ENCODE peak calls at places on chromosomes 13 and 19, in eight cellular contexts. K, O, H, Y, J, S, F and C are unnamed samples.

GRCh38 chr13:33119886-33120543 is 103.8 kb downstream of the KL start:
- DNase-seq in K (peak; percentile 35), O (peak; percentile 90), H (no peak), Y (no peak), J (no peak), S (no peak), F (no peak), C (no peak)

GRCh38 chr19:57903298-57904174 is 12.9 kb downstream of the ZNF417 start:
- DNase-seq in K (peak; percentile 13), O (peak; percentile 47), H (peak; percentile 36), Y (no peak), J (peak; percentile 35), S (peak; percentile 44), F (no peak), C (no peak)

GRCh38 chr19:52941941-52942370 is 18.7 kb upstream of the ZNF888 start:
- DNase-seq in K (no peak), O (peak; percentile 39), H (peak; percentile 61), Y (no peak), J (no peak), S (peak; percentile 22), F (peak; percentile 36), C (no peak)

GRCh38 chr13:90564096-90564495 is 783.4 kb upstream of the MIR17HG start:
- DNase-seq in K (no peak), O (no peak), H (no peak), Y (no peak), J (no peak), S (no peak), F (no peak), C (no peak)

GRCh38 chr13:29429496-29429895 is 166.0 kb downstream of the SLC7A1 start:
- DNase-seq in K (no peak), O (no peak), H (no peak), Y (no peak), J (no peak), S (no peak), F (no peak), C (no peak)

GRCh38 chr13:48160879-48161278 is 66.0 kb upstream of the MED4 start:
- DNase-seq in K (no peak), O (peak; percentile 81), H (no peak), Y (no peak), J (peak; percentile 8), S (no peak), F (no peak), C (peak; percentile 58)

GRCh38 chr13:30841161-30841560 is 64.9 kb upstream of the MEDAG start:
- DNase-seq in K (no peak), O (no peak), H (no peak), Y (no peak), J (no peak), S (no peak), F (no peak), C (no peak)

GRCh38 chr13:40994581-40995230 is 24.4 kb downstream of the ELF1 start:
- DNase-seq in K (no peak), O (peak; percentile 73), H (no peak), Y (no peak), J (no peak), S (no peak), F (no peak), C (no peak)

GRCh38 chr19:543912-544608 is at the start of gene GZMM:
- DNase-seq in K (no peak), O (no peak), H (peak; percentile 59), Y (no peak), J (no peak), S (no peak), F (no peak), C (no peak)

GRCh38 chr13:79779761-79780160 is 298.8 kb downstream of the NDFIP2 start:
- DNase-seq in K (no peak), O (peak; percentile 85), H (no peak), Y (no peak), J (peak; percentile 44), S (no peak), F (peak; percentile 41), C (no peak)

GRCh38 chr13:66312312-66313087 is 917.6 kb downstream of the PCDH9 start:
- DNase-seq in K (peak; percentile 17), O (peak; percentile 7), H (no peak), Y (no peak), J (peak; percentile 27), S (no peak), F (no peak), C (no peak)

GRCh38 chr19:14544047-14544446 is 14.7 kb downstream of the TECR start:
- DNase-seq in K (no peak), O (peak; percentile 24), H (no peak), Y (no peak), J (no peak), S (peak; percentile 56), F (no peak), C (no peak)

DNA sequence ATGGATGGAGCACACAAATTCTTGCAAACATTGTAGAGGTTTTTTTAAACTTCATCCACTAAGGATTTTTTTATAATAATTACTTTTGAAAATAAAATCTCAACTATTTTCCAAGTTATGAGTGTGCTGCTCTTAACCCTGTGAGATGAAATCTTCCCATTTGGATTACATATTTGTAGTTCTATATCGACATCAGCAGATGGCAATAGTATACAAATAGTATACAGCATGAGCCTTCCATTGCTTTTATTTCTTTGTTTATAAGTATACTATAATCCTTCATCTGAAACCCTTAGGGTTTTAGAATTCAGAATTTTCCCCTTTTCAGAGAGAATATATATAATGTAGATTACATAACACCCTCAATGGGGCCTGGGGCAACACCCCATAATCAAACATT is 70.5 kb downstream of the GJA3 start:
- DNase-seq in K (no peak), O (no peak), H (no peak), Y (no peak), J (no peak), S (no peak), F (no peak), C (no peak)
- TF ChIP-seq CTCF in K (no peak), O (peak; percentile 20), H (no peak), Y (no peak), J (peak; percentile 2), S (peak; percentile 9), F (no peak), C (no peak)

DNA sequence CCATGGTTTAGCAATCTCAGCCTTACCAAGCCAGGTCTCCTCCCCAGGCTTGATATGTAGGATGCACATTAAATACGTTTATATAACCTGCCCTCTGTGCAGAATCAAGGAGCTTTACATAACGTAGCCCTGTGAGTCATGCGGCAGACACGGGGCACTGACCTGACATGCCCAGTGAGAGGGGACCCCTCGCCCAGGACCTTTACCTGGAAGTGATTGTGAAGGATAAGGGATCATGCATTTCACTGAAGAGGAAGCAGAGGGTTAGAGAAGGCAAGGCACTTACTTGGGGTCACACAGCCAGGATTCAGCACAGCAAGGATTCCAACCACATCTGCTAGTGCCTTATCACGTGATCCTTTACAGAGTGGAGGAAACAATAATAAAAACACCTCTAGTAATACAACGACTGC is 18.9 kb upstream of the FOSB start:
- DNase-seq in K (no peak), O (peak; percentile 90), H (no peak), Y (no peak), J (no peak), S (no peak), F (no peak), C (no peak)
- H3K4me3 ChIP-seq in K (no peak overlapping the region), O (peak overlapping the region; percentile 0), H (no peak overlapping the region), Y (peak overlapping the region; percentile 68), J (no peak overlapping the region), S (no peak overlapping the region), F (no peak overlapping the region), C (no peak overlapping the region)

GRCh38 chr19:5339950-5340636 is 519 bp downstream of the PTPRS start:
- DNase-seq in K (peak; percentile 46), O (peak; percentile 6), H (no peak), Y (no peak), J (no peak), S (peak; percentile 70), F (no peak), C (no peak)
- TF ChIP-seq CTCF in K (peak; percentile 51), O (no peak), H (no peak), Y (no peak), J (no peak), S (no peak), F (no peak), C (no peak)

GRCh38 chr19:7635670-7636069 is 1.2 kb upstream of the STXBP2 start:
- DNase-seq in K (no peak), O (no peak), H (no peak), Y (no peak), J (no peak), S (no peak), F (no peak), C (no peak)

GRCh38 chr19:7637374-7638256 is 705 bp downstream of the STXBP2 start:
- DNase-seq in K (peak; percentile 25), O (peak; percentile 17), H (peak; percentile 68), Y (no peak), J (no peak), S (no peak), F (no peak), C (no peak)

GRCh38 chr19:7636691-7637373 is at the start of gene STXBP2:
- DNase-seq in K (peak; percentile 77), O (peak; percentile 84), H (peak; percentile 97), Y (peak; percentile 40), J (no peak), S (peak; percentile 70), F (peak; percentile 34), C (no peak)

GRCh38 chr19:7638802-7639465 is 2.0 kb downstream of the STXBP2 start:
- DNase-seq in K (no peak), O (no peak), H (no peak), Y (no peak), J (no peak), S (no peak), F (no peak), C (no peak)

GRCh38 chr19:7636317-7636690 is 606 bp upstream of the STXBP2 start:
- DNase-seq in K (no peak), O (no peak), H (no peak), Y (no peak), J (no peak), S (no peak), F (no peak), C (no peak)
- H3K4me3 ChIP-seq in K (peak overlapping the region; percentile 64), O (peak overlapping the region; percentile 27), H (no peak overlapping the region), Y (peak overlapping the region; percentile 86), J (no peak overlapping the region), S (no peak overlapping the region), F (no peak overlapping the region), C (peak overlapping the region; percentile 96)

DNA sequence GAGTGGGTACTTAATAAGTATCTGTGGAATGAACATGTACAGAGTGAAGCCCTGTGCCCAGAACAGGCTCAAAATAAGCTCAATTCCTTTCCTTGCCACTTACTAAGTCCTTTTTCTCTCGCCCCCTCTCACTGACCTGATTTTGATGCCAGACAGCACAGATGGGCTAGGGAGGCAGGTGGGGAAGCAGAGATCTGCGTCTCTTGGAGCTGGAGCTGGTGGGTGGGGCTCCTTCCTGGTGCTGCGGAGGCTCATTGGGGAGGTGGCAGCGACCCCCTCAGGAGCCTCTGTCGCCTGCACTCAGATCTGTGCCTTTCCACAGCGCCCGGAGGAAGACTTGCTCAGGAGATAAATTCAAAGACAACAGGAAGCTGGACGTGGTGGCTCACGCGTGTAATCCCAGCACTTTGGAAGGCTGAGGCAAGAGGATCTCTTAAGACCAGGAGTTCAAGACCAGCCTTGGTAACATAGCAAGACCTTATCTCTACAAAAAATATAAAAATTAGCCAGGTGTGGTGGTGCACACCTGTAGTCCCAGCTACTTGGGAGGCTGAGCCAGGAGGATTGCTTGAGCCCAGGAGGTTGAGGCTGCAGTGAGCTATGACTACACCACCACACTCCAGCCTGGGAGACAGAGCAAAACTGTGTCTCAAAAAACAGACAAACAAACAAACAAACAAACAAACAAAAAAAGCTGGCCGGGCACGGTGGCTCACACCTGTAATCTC is 14.6 kb downstream of the AKT2 start:
- DNase-seq in K (no peak), O (no peak), H (no peak), Y (no peak), J (no peak), S (no peak), F (no peak), C (no peak)
- TF ChIP-seq CTCF in K (no peak), O (no peak), H (no peak), Y (no peak), J (no peak), S (no peak), F (no peak), C (no peak)